ENCODE peak calls at places on chromosomes 4 and X, in nine cellular contexts. K is H1, C is lower lobe of right lung, I is mammary epithelial cell, N is uterus, M is tibial artery, Q is breast epithelium, U is ovary, R is gastrocnemius medialis. S is an unnamed sample.

GRCh38 chrX:45623266-45623665 is 422.6 kb upstream of the DIPK2B start:
- DNase-seq in K (no peak), C (no peak), I (peak; percentile 61), N (no peak), M (no peak), Q (no peak), U (no peak), R (no peak), S (no peak)

GRCh38 chr4:6324999-6325790 is 55.5 kb downstream of the WFS1 start:
- DNase-seq in K (no peak), C (peak; percentile 77), I (peak; percentile 23), N (no peak), M (no peak), Q (peak; percentile 78), U (no peak), R (no peak), S (peak; percentile 52)

GRCh38 chrX:149129767-149130166 is 375.3 kb downstream of the IDS start:
- DNase-seq in K (no peak), C (no peak), I (peak; percentile 36), N (no peak), M (no peak), Q (no peak), U (no peak), R (no peak), S (no peak)

GRCh38 chr4:173257732-173258717 is 76.1 kb downstream of the HMGB2 start:
- DNase-seq in K (no peak), C (peak; percentile 51), I (peak; percentile 38), N (peak; percentile 67), M (peak; percentile 48), Q (no peak), U (peak; percentile 63), R (peak; percentile 27), S (peak; percentile 61)

GRCh38 chr4:151715881-151716280 is 44.9 kb downstream of the GATB start:
- DNase-seq in K (no peak), C (no peak), I (no peak), N (no peak), M (no peak), Q (no peak), U (no peak), R (no peak), S (no peak)

GRCh38 chr4:54093609-54094240 is 6.2 kb upstream of the GSX2 start:
- DNase-seq in K (peak; percentile 63), C (no peak), I (no peak), N (no peak), M (no peak), Q (no peak), U (no peak), R (no peak), S (no peak)

GRCh38 chrX:154013001-154013421 is 6.7 kb downstream of the IRAK1 start:
- DNase-seq in K (no peak), C (no peak), I (no peak), N (no peak), M (no peak), Q (no peak), U (no peak), R (no peak), S (no peak)

GRCh38 chr4:155620637-155621036 is 46.0 kb upstream of the GUCY1A1 start:
- DNase-seq in K (no peak), C (no peak), I (no peak), N (no peak), M (no peak), Q (no peak), U (no peak), R (no peak), S (no peak)

GRCh38 chrX:110381216-110381615 is 22.6 kb downstream of the RTL9 start:
- DNase-seq in K (no peak), C (no peak), I (peak; percentile 55), N (no peak), M (no peak), Q (no peak), U (no peak), R (no peak), S (no peak)

GRCh38 chr4:159481936-159482335 is 379.1 kb downstream of the RAPGEF2 start:
- DNase-seq in K (no peak), C (no peak), I (peak; percentile 75), N (no peak), M (no peak), Q (no peak), U (no peak), R (no peak), S (no peak)

GRCh38 chrX:68995780-68996551 is 167.1 kb downstream of the EFNB1 start:
- DNase-seq in K (peak; percentile 30), C (no peak), I (peak; percentile 35), N (peak; percentile 76), M (no peak), Q (no peak), U (peak; percentile 74), R (no peak), S (peak; percentile 66)

GRCh38 chrX:2147928-2148327 is 352.8 kb downstream of the DHRSX start:
- DNase-seq in K (no peak), C (no peak), I (no peak), N (no peak), M (no peak), Q (no peak), U (no peak), R (no peak), S (no peak)

GRCh38 chr4:88522702-88523324 is 763 bp downstream of the PYURF start:
- DNase-seq in K (no peak), C (peak; percentile 71), I (peak; percentile 52), N (peak; percentile 30), M (peak; percentile 55), Q (no peak), U (peak; percentile 41), R (peak; percentile 5), S (peak; percentile 24)

GRCh38 chr4:175542787-175543186 is 269.3 kb downstream of the GPM6A start:
- DNase-seq in K (no peak), C (no peak), I (no peak), N (no peak), M (no peak), Q (no peak), U (no peak), R (no peak), S (no peak)

GRCh38 chr4:83993774-83994173 is 457.9 kb downstream of the GPAT3 start:
- DNase-seq in K (peak; percentile 73), C (no peak), I (no peak), N (no peak), M (no peak), Q (no peak), U (no peak), R (no peak), S (no peak)

GRCh38 chrX:17592117-17592516 is 145.2 kb upstream of the SCML1 start:
- DNase-seq in K (no peak), C (no peak), I (no peak), N (no peak), M (no peak), Q (no peak), U (no peak), R (no peak), S (no peak)

GRCh38 chrX:70030242-70030823 is 19.4 kb downstream of the AWAT2 start:
- DNase-seq in K (peak; percentile 60), C (no peak), I (peak; percentile 51), N (no peak), M (no peak), Q (no peak), U (no peak), R (no peak), S (peak; percentile 11)

GRCh38 chr4:12411072-12411471 is 982.4 kb upstream of the HS3ST1 start:
- DNase-seq in K (no peak), C (no peak), I (no peak), N (no peak), M (peak; percentile 24), Q (no peak), U (no peak), R (no peak), S (no peak)

GRCh38 chrX:44997888-44998287 is 124.9 kb downstream of the KDM6A start:
- DNase-seq in K (no peak), C (no peak), I (no peak), N (no peak), M (no peak), Q (no peak), U (no peak), R (no peak), S (no peak)

GRCh38 chr4:90476586-90476985 is 349.4 kb downstream of the CCSER1 start:
- DNase-seq in K (no peak), C (no peak), I (no peak), N (no peak), M (no peak), Q (no peak), U (no peak), R (no peak), S (no peak)

GRCh38 chr4:18695733-18696527 is 674.4 kb upstream of the LCORL start:
- DNase-seq in K (no peak), C (no peak), I (no peak), N (no peak), M (no peak), Q (no peak), U (no peak), R (no peak), S (no peak)
- H3K4me1 ChIP-seq in K (peaks cover 2% of the 10 kb centered on the region), C (no peaks in the 10 kb centered on the region), I (no peaks in the 10 kb centered on the region), N (no peaks in the 10 kb centered on the region), M (no peaks in the 10 kb centered on the region), Q (no peaks in the 10 kb centered on the region), U (no peaks in the 10 kb centered on the region), R (no peaks in the 10 kb centered on the region), S (no peaks in the 10 kb centered on the region)

DNA sequence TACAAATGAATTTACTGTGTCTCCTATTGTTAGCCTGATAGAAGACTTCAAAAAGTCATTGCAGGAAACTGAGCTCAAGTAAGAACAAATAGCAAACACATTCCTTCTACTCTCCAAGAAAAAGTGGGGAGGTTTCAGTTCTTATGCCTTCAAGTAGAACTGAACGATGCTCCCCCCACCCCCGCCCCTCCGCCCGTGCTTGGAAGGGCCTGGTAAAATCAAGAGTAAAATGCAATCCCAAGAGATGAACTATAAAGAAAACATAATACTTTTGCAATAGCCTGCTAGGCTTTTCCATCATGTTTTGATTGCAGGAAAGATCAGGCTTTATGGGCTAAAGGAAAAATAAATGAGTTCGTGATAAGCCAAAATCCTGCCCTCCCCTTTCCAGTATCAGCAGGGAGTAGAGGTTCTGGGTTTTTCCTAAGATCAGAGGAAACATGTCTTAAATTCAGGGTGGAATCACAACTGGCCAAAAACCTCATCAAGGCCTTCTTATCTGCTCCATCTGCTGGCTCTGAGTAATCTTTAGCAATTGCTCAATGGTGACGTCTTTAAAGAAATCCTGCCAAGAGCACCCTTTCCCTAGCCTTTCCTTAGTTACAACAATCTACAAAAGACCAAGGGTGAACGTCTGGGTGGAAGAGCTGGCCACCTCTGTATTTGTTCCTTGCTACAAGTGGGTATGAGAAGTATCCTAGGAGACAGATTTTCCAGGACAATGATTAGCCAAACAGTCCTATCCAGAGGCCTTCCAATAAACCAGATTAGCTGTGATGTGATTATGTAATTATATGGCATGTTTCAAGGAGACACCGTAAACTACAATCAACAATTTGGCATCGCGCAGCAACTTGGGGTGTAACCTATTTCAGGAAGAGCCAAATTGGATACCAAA is 66.3 kb upstream of the FAM9C start:
- DNase-seq in K (no peak), C (no peak), I (peak; percentile 97), N (peak; percentile 74), M (peak; percentile 57), Q (no peak), U (no peak), R (no peak), S (peak; percentile 30)
- H3K27ac ChIP-seq in K (no peak overlapping the region), C (peak overlapping the region; percentile 68), I (peak overlapping the region; percentile 57), N (peak overlapping the region; percentile 74), M (peak overlapping the region; percentile 71), Q (peak overlapping the region; percentile 54), U (no peak overlapping the region), R (peak overlapping the region; percentile 67), S (peak overlapping the region; percentile 66)

GRCh38 chr4:115332078-115332477 is 218.7 kb upstream of the NDST4 start:
- DNase-seq in K (no peak), C (no peak), I (no peak), N (no peak), M (no peak), Q (no peak), U (no peak), R (no peak), S (no peak)
- TF ChIP-seq CTCF in K (no peak), C (no peak), I (no peak), N (no peak), M (no peak), Q (no peak), U (no peak), R (no peak), S (no peak)

GRCh38 chr4:38174811-38175210 is 214.6 kb downstream of the PTTG2 start:
- DNase-seq in K (no peak), C (no peak), I (peak; percentile 25), N (no peak), M (peak; percentile 32), Q (no peak), U (no peak), R (no peak), S (peak; percentile 28)
- H3K4me1 ChIP-seq in K (no peaks in the 10 kb centered on the region), C (peaks cover 38% of the 10 kb centered on the region), I (peaks cover 28% of the 10 kb centered on the region), N (peaks cover 3% of the 10 kb centered on the region), M (peaks cover under 1% of the 10 kb centered on the region), Q (no peaks in the 10 kb centered on the region), U (peaks cover 4% of the 10 kb centered on the region), R (peaks cover 12% of the 10 kb centered on the region), S (peaks cover 33% of the 10 kb centered on the region)